ENCODE peak calls at places on chromosomes 5 and 9, in eight cellular contexts. X is endothelial cell; N is Caki2; I is GM12878; A is NCI-H1092; F is SW480; C is left cardiac atrium; D is stimulated activated CD4-positive, alpha-beta T cell treated with anti-CD3 and anti-CD28 coated beads, Interleukin-12 subunit alpha, Interleukin-12 subunit beta, amount 100 ng/mL, for 4 hours. J is an unnamed sample.
A peak's percentile ranks its signal among the peaks of the same experiment; 100 is the strongest.

GRCh38 chr9:131618071-131618479 is 72.8 kb downstream of the PRRT1B start:
- DNase-seq in C (peak; percentile 77), D (no peak), X (no peak), N (no peak), I (no peak), A (no peak), F (no peak), J (no peak)

GRCh38 chr9:132023409-132024180 is 56.1 kb downstream of the MED27 start:
- DNase-seq in A (peak; percentile 76), D (no peak), N (no peak), I (no peak), C (no peak), F (no peak), X (no peak), J (no peak)

GRCh38 chr5:14580037-14581034 is 1.3 kb upstream of the OTULINL start:
- DNase-seq in D (no peak), F (no peak), I (no peak), N (no peak), X (no peak), A (no peak), C (no peak), J (no peak)

GRCh38 chr5:116361171-116361967 is 213.3 kb downstream of the SEMA6A start:
- DNase-seq in A (peak; percentile 39), X (peak; percentile 49), I (no peak), D (no peak), N (no peak), F (no peak), C (peak; percentile 65), J (peak; percentile 33)

GRCh38 chr9:8241201-8241600 is 441.6 kb upstream of the DMAC1 start:
- DNase-seq in C (no peak), I (no peak), X (no peak), A (no peak), D (no peak), N (no peak), F (no peak), J (no peak)

GRCh38 chr9:21160178-21160577 is 6.3 kb downstream of the IFNA21 start:
- DNase-seq in C (no peak), F (peak; percentile 29), A (no peak), N (no peak), D (no peak), I (peak; percentile 43), X (no peak), J (no peak)

GRCh38 chr9:76610009-76610352 is 151.0 kb downstream of the GCNT1 start:
- DNase-seq in N (no peak), I (no peak), F (no peak), D (no peak), C (peak; percentile 81), A (no peak), X (no peak), J (no peak)

GRCh38 chr5:30279237-30279636 is 914.2 kb upstream of the CDH6 start:
- DNase-seq in F (peak; percentile 5), X (no peak), N (no peak), C (no peak), A (no peak), I (no peak), D (no peak), J (peak; percentile 61)

GRCh38 chr5:17477553-17478265 is 20.3 kb upstream of the TAF11L2 start:
- DNase-seq in N (no peak), F (no peak), D (no peak), X (no peak), I (no peak), A (peak; percentile 51), C (no peak), J (no peak)

GRCh38 chr5:97764700-97765099 is 581.7 kb upstream of the RIOK2 start:
- DNase-seq in C (no peak), X (no peak), F (no peak), A (no peak), D (no peak), I (no peak), N (no peak), J (no peak)

GRCh38 chr9:75299324-75299723 is 211.0 kb downstream of the OSTF1 start:
- DNase-seq in A (no peak), C (no peak), N (no peak), I (no peak), F (peak; percentile 13), D (no peak), X (no peak), J (no peak)

GRCh38 chr9:121362813-121363585 is 7.1 kb downstream of the STOM start:
- DNase-seq in C (no peak), D (no peak), N (peak; percentile 79), F (no peak), A (no peak), X (no peak), I (no peak), J (no peak)

GRCh38 chr9:129626944-129627297 is 958 bp downstream of the NTMT1 start:
- DNase-seq in A (no peak), D (no peak), I (no peak), X (no peak), F (no peak), C (no peak), N (peak; percentile 28), J (peak; percentile 64)

GRCh38 chr9:112050544-112051475 is 124.3 kb downstream of the SUSD1 start:
- DNase-seq in I (no peak), N (peak; percentile 96), F (no peak), C (peak; percentile 45), X (no peak), A (no peak), D (no peak), J (peak; percentile 97)

GRCh38 chr9:134007150-134007549 is 15.0 kb upstream of the VAV2 start:
- DNase-seq in X (no peak), F (no peak), A (peak; percentile 56), D (no peak), N (no peak), I (no peak), C (no peak), J (no peak)

GRCh38 chr5:68464424-68464823 is 248.9 kb downstream of the PIK3R1 start:
- DNase-seq in X (no peak), N (peak; percentile 48), A (no peak), D (peak; percentile 39), C (no peak), F (peak; percentile 13), I (no peak), J (peak; percentile 61)

GRCh38 chr5:173459225-173459624 is 131.0 kb upstream of the STC2 start:
- DNase-seq in D (no peak), F (no peak), N (no peak), I (no peak), A (no peak), C (no peak), X (no peak), J (no peak)

GRCh38 chr9:81832571-81833285 is 95.5 kb upstream of the SPATA31D4 start:
- DNase-seq in D (no peak), A (no peak), F (no peak), C (no peak), X (no peak), I (no peak), N (no peak), J (no peak)

GRCh38 chr5:138647261-138647788 is 72.1 kb upstream of the HSPA9 start:
- DNase-seq in N (no peak), A (no peak), C (no peak), I (no peak), F (no peak), X (no peak), D (no peak), J (no peak)

J was measured in ACHN.